ENCODE peak calls at places on chromosomes 5 and 9, in eight cellular contexts. Y, U, H, N, O, R, Q and Z are unnamed samples.

GRCh38 chr5:136228358-136228757 is 35.4 kb upstream of the SMIM32 start:
- DNase-seq in Y (no peak), U (no peak), H (no peak), N (no peak), O (no peak), R (no peak), Q (no peak), Z (no peak)

GRCh38 chr9:71509054-71509453 is 259.3 kb downstream of the CEMIP2 start:
- DNase-seq in Y (peak), U (no peak), H (no peak), N (no peak), O (no peak), R (no peak), Q (no peak), Z (no peak)

GRCh38 chr9:133009906-133010582 is 20.8 kb upstream of the GTF3C5 start:
- DNase-seq in Y (no peak), U (no peak), H (no peak), N (no peak), O (no peak), R (no peak), Q (no peak), Z (no peak)

GRCh38 chr9:36517131-36517530 is 55.6 kb upstream of the MELK start:
- DNase-seq in Y (no peak), U (no peak), H (no peak), N (no peak), O (peak), R (no peak), Q (no peak), Z (no peak)

GRCh38 chr9:104264431-104264830 is 170.3 kb downstream of the SMC2 start:
- DNase-seq in Y (no peak), U (no peak), H (no peak), N (no peak), O (no peak), R (no peak), Q (no peak), Z (no peak)

GRCh38 chr9:130874783-130875182 is 21.8 kb downstream of the QRFP start:
- DNase-seq in Y (no peak), U (no peak), H (no peak), N (no peak), O (no peak), R (no peak), Q (peak), Z (no peak)

GRCh38 chr9:127828262-127829031 is 25.8 kb downstream of the FPGS start:
- DNase-seq in Y (peak), U (peak), H (peak), N (peak), O (peak), R (no peak), Q (peak), Z (peak)

GRCh38 chr9:91589101-91589553 is 165.5 kb upstream of the NFIL3 start:
- DNase-seq in Y (peak), U (no peak), H (no peak), N (no peak), O (no peak), R (peak), Q (no peak), Z (peak)

GRCh38 chr9:129419382-129419899 is 201.5 kb downstream of the C9orf50 start:
- DNase-seq in Y (no peak), U (no peak), H (no peak), N (no peak), O (no peak), R (no peak), Q (no peak), Z (no peak)

GRCh38 chr5:1279443-1280151 is 15.3 kb downstream of the TERT start:
- DNase-seq in Y (no peak), U (no peak), H (no peak), N (no peak), O (no peak), R (no peak), Q (no peak), Z (no peak)

GRCh38 chr5:172303090-172303995 is 19.8 kb upstream of the UBTD2 start:
- DNase-seq in Y (no peak), U (peak), H (no peak), N (peak), O (no peak), R (no peak), Q (no peak), Z (peak)

GRCh38 chr9:136902259-136902821 is 16.0 kb downstream of the TRAF2 start:
- DNase-seq in Y (peak), U (no peak), H (no peak), N (no peak), O (peak), R (peak), Q (no peak), Z (no peak)

GRCh38 chr9:112020680-112021596 is 124.3 kb downstream of the UGCG start:
- DNase-seq in Y (peak), U (peak), H (no peak), N (peak), O (peak), R (peak), Q (no peak), Z (no peak)

GRCh38 chr5:179297026-179297425 is 48.2 kb downstream of the ADAMTS2 start:
- DNase-seq in Y (no peak), U (no peak), H (no peak), N (no peak), O (no peak), R (no peak), Q (no peak), Z (no peak)

GRCh38 chr5:14440223-14440597 is 141.4 kb upstream of the OTULINL start:
- DNase-seq in Y (no peak), U (no peak), H (no peak), N (no peak), O (no peak), R (no peak), Q (no peak), Z (no peak)

GRCh38 chr5:13316191-13316590 is 628.3 kb downstream of the DNAH5 start:
- DNase-seq in Y (no peak), U (no peak), H (no peak), N (no peak), O (no peak), R (no peak), Q (no peak), Z (no peak)

GRCh38 chr5:181207214-181207959 is 2.4 kb upstream of the TRIM7 start:
- DNase-seq in Y (peak), U (peak), H (peak), N (peak), O (peak), R (no peak), Q (no peak), Z (peak)

GRCh38 chr9:111067472-111067871 is 29.2 kb upstream of the LPAR1 start:
- DNase-seq in Y (no peak), U (no peak), H (no peak), N (no peak), O (no peak), R (no peak), Q (no peak), Z (no peak)

GRCh38 chr9:129962889-129963703 is 79.9 kb downstream of the FNBP1 start:
- DNase-seq in Y (no peak), U (no peak), H (no peak), N (no peak), O (peak), R (peak), Q (no peak), Z (peak)

GRCh38 chr5:78912796-78913195 is 72.3 kb downstream of the ARSB start:
- DNase-seq in Y (no peak), U (no peak), H (no peak), N (no peak), O (no peak), R (no peak), Q (no peak), Z (no peak)

GRCh38 chr9:32551491-32552049 is 557 bp upstream of the SMIM27 start:
- DNase-seq in Y (peak), U (peak), H (peak), N (peak), O (peak), R (peak), Q (peak), Z (peak)

GRCh38 chr9:95981741-95982390 is 106.4 kb downstream of the ERCC6L2 start:
- DNase-seq in Y (no peak), U (no peak), H (no peak), N (no peak), O (peak), R (no peak), Q (no peak), Z (no peak)

GRCh38 chr5:141604318-141604717 is 14.5 kb downstream of the DIAPH1 start:
- DNase-seq in Y (peak), U (peak), H (no peak), N (peak), O (peak), R (no peak), Q (peak), Z (peak)

GRCh38 chr5:176365663-176366574 is 632 bp downstream of the ARL10 start:
- DNase-seq in Y (no peak), U (no peak), H (peak), N (no peak), O (peak), R (no peak), Q (no peak), Z (no peak)

GRCh38 chr9:89038354-89039091 is 47.3 kb downstream of the S1PR3 start:
- DNase-seq in Y (no peak), U (no peak), H (no peak), N (no peak), O (no peak), R (no peak), Q (no peak), Z (no peak)

GRCh38 chr9:101081641-101082040 is 53.1 kb downstream of the PLPPR1 start:
- DNase-seq in Y (no peak), U (no peak), H (no peak), N (no peak), O (no peak), R (no peak), Q (no peak), Z (no peak)

GRCh38 chr5:64180661-64181343 is 15.2 kb downstream of the RNF180 start:
- DNase-seq in Y (no peak), U (no peak), H (no peak), N (no peak), O (peak), R (no peak), Q (no peak), Z (no peak)

GRCh38 chr5:173498871-173499470 is 117.5 kb downstream of the BOD1 start:
- DNase-seq in Y (no peak), U (no peak), H (peak), N (peak), O (no peak), R (no peak), Q (no peak), Z (no peak)

GRCh38 chr9:130713286-130713975 is 19.9 kb downstream of the EXOSC2 start:
- DNase-seq in Y (no peak), U (no peak), H (no peak), N (no peak), O (peak), R (no peak), Q (no peak), Z (peak)

GRCh38 chr9:111825468-111826145 is 30.9 kb upstream of the SHOC1 start:
- DNase-seq in Y (no peak), U (no peak), H (no peak), N (no peak), O (no peak), R (no peak), Q (no peak), Z (no peak)

GRCh38 chr9:109245300-109245897 is 75.5 kb downstream of the EPB41L4B start:
- DNase-seq in Y (no peak), U (no peak), H (peak), N (no peak), O (peak), R (no peak), Q (no peak), Z (no peak)

GRCh38 chr9:124868511-124869465 is 6.9 kb downstream of the ARPC5L start:
- DNase-seq in Y (peak), U (peak), H (peak), N (peak), O (peak), R (no peak), Q (peak), Z (peak)

GRCh38 chr9:124871156-124871561 is 9.2 kb downstream of the ARPC5L start:
- DNase-seq in Y (no peak), U (no peak), H (no peak), N (no peak), O (no peak), R (no peak), Q (no peak), Z (no peak)

GRCh38 chr9:124870723-124871122 is 8.8 kb downstream of the ARPC5L start:
- DNase-seq in Y (no peak), U (no peak), H (no peak), N (no peak), O (no peak), R (no peak), Q (no peak), Z (no peak)

GRCh38 chr9:124869466-124869985 is 7.6 kb downstream of the ARPC5L start:
- DNase-seq in Y (no peak), U (no peak), H (no peak), N (no peak), O (peak), R (no peak), Q (peak), Z (peak)

GRCh38 chr9:124869986-124870560 is 8.1 kb downstream of the ARPC5L start:
- DNase-seq in Y (no peak), U (no peak), H (no peak), N (peak), O (peak), R (peak), Q (no peak), Z (peak)
- TF ChIP-seq POLR2A in Y (no peak), U (no peak), H (no peak), N (no peak), O (peak), R (peak), Q (peak), Z (no peak)

DNA sequence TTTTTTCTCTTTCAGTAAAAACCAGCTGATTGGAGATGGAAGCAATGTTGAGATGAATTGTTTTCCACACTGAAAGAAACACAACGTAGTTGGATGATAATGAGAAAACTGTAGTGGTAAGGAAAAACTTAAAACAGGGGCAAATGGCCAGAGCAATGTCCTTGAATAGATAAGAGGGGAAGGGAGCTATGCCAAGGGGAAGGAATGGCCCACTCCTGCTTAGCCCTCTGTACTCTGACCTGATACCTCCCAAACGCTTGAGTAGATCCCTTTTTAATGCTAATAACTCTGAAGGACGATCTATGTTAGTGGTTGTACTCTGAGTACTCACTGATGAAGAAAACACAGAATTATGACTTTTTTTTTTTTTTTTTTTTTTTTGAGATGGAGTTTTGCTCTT is 114.7 kb upstream of the DAB2 start:
- DNase-seq in Y (no peak), U (no peak), H (no peak), N (no peak), O (no peak), R (no peak), Q (no peak), Z (no peak)
- TF ChIP-seq MAX in Y (no peak), U (no peak), H (no peak), N (no peak), O (no peak), R (no peak), Q (no peak), Z (no peak)

GRCh38 chr5:122341087-122341486 is 29.1 kb downstream of the SNCAIP start:
- DNase-seq in Y (no peak), U (no peak), H (no peak), N (no peak), O (no peak), R (no peak), Q (no peak), Z (no peak)
- TF ChIP-seq POLR2A in Y (no peak), U (no peak), H (no peak), N (no peak), O (no peak), R (no peak), Q (no peak), Z (no peak)

DNA sequence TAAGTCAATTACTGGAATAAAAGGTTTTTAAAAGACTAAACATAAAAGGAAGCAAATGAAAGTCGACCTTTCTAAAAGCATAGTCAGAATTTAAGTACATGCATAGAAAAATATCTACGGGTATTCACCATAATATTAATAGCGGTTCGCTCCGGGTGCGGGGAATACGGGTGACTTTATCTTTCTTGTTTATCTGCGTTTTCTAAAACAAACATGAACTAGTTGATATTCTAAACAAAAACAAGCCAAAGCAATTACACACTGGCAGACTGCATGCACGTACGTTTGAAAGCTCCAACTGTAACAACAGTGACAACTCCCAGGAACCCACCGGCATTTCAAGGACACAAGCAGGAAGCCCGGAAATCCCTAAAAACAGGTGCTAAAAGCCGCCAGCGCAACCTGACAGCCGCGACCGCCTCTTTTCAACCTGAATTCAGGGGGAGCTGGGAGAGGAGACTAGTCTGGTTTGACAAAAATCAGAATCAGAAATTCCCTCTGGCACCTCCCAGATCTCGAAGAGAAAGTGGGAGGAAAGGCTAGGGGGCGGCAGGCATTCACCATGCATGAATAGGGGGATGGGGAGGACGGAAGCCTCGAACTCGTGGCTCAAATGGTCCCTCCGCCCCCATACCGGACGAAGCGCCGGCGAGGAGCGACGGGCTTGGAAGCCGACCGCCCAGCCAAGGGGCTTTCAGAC is 512 bp downstream of the PANK3 start:
- DNase-seq in Y (no peak), U (no peak), H (peak), N (peak), O (no peak), R (no peak), Q (no peak), Z (no peak)
- TF ChIP-seq MAX in Y (no peak), U (peak), H (peak), N (peak), O (no peak), R (peak), Q (no peak), Z (no peak)

DNA sequence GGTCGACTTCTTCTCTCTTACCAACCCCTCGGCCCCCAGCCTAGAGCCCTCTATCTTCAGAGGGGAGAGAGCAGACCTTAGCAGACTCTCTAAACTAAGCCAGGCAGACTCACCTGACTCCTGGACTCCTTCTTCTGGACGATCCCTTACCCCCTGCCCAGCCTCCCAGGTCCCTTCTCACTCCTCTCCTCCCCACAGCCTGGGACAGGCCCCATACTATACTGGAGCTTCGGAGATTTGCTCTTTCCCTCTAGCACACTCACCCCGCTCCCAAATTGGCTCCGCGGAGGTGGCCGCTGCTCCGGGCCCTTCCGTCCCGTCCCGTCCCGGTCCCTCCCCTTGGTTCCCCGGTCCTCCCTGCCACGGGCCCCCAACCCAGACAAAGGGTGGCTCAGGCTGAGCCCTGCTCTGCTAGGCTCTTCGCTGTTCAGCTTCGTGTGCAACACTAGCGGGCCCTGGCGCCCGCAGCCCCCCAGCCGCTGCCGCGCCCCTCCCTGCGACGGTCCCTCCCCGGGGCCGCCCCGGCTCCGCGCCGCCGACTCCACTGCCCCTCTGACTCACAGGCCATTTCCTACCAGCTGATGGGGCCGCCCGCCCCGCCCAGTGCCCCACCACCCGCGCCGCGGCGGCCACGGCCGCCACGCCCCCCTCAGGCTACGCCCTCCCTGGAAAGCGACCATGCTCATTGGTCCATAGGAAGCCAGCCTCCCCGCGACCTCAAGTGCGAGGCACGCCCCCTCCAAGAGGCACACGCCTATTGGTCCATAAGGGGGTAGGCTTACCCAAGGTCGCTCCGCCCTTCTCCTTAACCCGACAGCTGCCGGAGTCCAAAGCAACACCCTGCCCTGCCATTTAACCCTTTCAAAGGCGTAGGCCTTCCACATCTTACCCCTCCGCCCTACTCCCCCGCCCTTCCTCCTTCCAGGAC is 4.4 kb downstream of the ATOSB start:
- DNase-seq in Y (peak), U (peak), H (peak), N (peak), O (peak), R (peak), Q (peak), Z (peak)
- TF ChIP-seq POLR2A in Y (peak), U (no peak), H (no peak), N (no peak), O (peak), R (peak), Q (peak), Z (no peak)

GRCh38 chr5:132751444-132751843 is 4.2 kb downstream of the CCNI2 start:
- DNase-seq in Y (no peak), U (no peak), H (no peak), N (no peak), O (no peak), R (peak), Q (no peak), Z (no peak)
- TF ChIP-seq MAX in Y (no peak), U (no peak), H (no peak), N (no peak), O (no peak), R (no peak), Q (no peak), Z (no peak)

DNA sequence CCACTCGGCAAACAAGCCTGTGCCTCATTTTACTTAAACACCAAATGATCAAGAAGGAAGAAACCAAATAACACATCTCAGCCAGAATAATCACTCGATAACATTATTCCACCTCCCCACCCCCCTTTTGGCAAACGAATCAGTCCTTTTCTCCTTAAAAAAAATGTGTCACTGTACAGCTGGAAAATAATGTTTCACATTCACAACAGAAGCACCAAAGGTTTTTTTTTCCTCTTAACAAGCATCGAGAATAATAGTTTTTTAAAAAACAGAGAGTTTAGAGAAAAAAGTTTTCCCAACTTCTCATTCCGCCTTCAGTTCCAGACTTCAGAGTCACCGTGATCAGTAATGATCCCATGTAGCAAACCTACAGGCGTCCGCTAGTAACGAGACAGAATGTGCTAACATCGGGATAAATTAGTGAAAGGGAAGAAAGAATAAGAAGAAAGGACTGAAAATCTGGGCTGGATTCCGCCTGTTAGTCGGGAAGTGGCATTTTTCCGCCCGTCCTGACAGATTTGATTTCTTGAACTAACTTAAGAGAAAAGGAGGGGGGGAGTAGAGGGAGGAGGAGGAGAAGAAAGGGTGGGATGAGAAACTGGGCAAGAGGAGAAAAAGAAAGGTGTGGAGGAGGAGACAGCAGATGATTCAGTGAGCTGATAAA is at the start of gene ZNF608:
- DNase-seq in Y (peak), U (no peak), H (peak), N (peak), O (peak), R (no peak), Q (no peak), Z (no peak)
- TF ChIP-seq POLR2A in Y (no peak), U (no peak), H (no peak), N (no peak), O (no peak), R (no peak), Q (no peak), Z (no peak)